ENCODE peak calls at places on chromosome 9, in four cellular contexts. M, C, G and I are unnamed samples.

GRCh38 chr9:520315-520714 is 305.6 kb downstream of the DOCK8 start:
- DNase-seq in M (no peak), C (no peak), G (no peak), I (no peak)

GRCh38 chr9:133609311-133610098 is at the start of gene FAM163B:
- DNase-seq in M (peak), C (peak), G (peak), I (peak)

GRCh38 chr9:84600739-84601138 is 68.8 kb upstream of the NTRK2 start:
- DNase-seq in M (no peak), C (no peak), G (no peak), I (no peak)

GRCh38 chr9:14529047-14529446 is 164.2 kb downstream of the ZDHHC21 start:
- DNase-seq in M (no peak), C (no peak), G (no peak), I (no peak)

GRCh38 chr9:120697448-120697847 is 16.8 kb downstream of the MEGF9 start:
- DNase-seq in M (no peak), C (no peak), G (no peak), I (no peak)

GRCh38 chr9:131410051-131410491 is 16.2 kb downstream of the PRRC2B start:
- DNase-seq in M (no peak), C (peak), G (no peak), I (no peak)

GRCh38 chr9:137804908-137805356 is 72.7 kb upstream of the CACNA1B start:
- DNase-seq in M (no peak), C (peak), G (no peak), I (no peak)

GRCh38 chr9:2083552-2083951 is 68.4 kb downstream of the SMARCA2 start:
- DNase-seq in M (no peak), C (no peak), G (no peak), I (no peak)

GRCh38 chr9:76394896-76395244 is 644 bp upstream of the RFK start:
- DNase-seq in M (peak), C (no peak), G (peak), I (peak)

GRCh38 chr9:81844131-81844567 is 84.1 kb upstream of the SPATA31D4 start:
- DNase-seq in M (no peak), C (no peak), G (no peak), I (no peak)

GRCh38 chr9:121651295-121652036 is at the start of gene DAB2IP:
- DNase-seq in M (peak), C (peak), G (no peak), I (no peak)

GRCh38 chr9:14857449-14858305 is 52.6 kb downstream of the FREM1 start:
- DNase-seq in M (no peak), C (no peak), G (no peak), I (no peak)

GRCh38 chr9:137319976-137320551 is 18.0 kb upstream of the NRARP start:
- DNase-seq in M (no peak), C (no peak), G (no peak), I (no peak)

GRCh38 chr9:1102010-1102712 is 52.0 kb downstream of the DMRT2 start:
- DNase-seq in M (no peak), C (no peak), G (no peak), I (no peak)

GRCh38 chr9:72158680-72159079 is 9.4 kb downstream of the GDA start:
- DNase-seq in M (no peak), C (no peak), G (no peak), I (no peak)

GRCh38 chr9:12426198-12426864 is 266.9 kb upstream of the TYRP1 start:
- DNase-seq in M (peak), C (no peak), G (no peak), I (no peak)

GRCh38 chr9:126114409-126114760 is 212.2 kb upstream of the MVB12B start:
- DNase-seq in M (no peak), C (no peak), G (no peak), I (no peak)

GRCh38 chr9:116090030-116090770 is 63.4 kb upstream of the PAPPA start:
- DNase-seq in M (no peak), C (no peak), G (no peak), I (no peak)

GRCh38 chr9:92517046-92517445 is 18.7 kb downstream of the ECM2 start:
- DNase-seq in M (no peak), C (no peak), G (no peak), I (no peak)

GRCh38 chr9:9920425-9920824 is 692.4 kb downstream of the PTPRD start:
- DNase-seq in M (no peak), C (no peak), G (no peak), I (no peak)

GRCh38 chr9:82410306-82410705 is 421.7 kb downstream of the SPATA31D1 start:
- DNase-seq in M (no peak), C (peak), G (no peak), I (no peak)

GRCh38 chr9:109182940-109183798 is 16.1 kb upstream of the FRRS1L start:
- DNase-seq in M (peak), C (peak), G (peak), I (peak)

GRCh38 chr9:89112243-89112642 is 66.4 kb downstream of the SHC3 start:
- DNase-seq in M (no peak), C (no peak), G (no peak), I (no peak)

GRCh38 chr9:87707805-87708500 is 18.0 kb upstream of the CTSL start:
- DNase-seq in M (no peak), C (peak), G (no peak), I (no peak)

GRCh38 chr9:124134526-124134925 is 123.0 kb downstream of the LHX2 start:
- DNase-seq in M (no peak), C (no peak), G (no peak), I (no peak)

GRCh38 chr9:124130277-124131075 is 118.9 kb downstream of the LHX2 start:
- DNase-seq in M (no peak), C (no peak), G (no peak), I (no peak)

GRCh38 chr9:124135813-124136365 is 121.9 kb upstream of the NEK6 start:
- DNase-seq in M (no peak), C (no peak), G (no peak), I (no peak)

GRCh38 chr9:124132671-124133147 is 121.1 kb downstream of the LHX2 start:
- DNase-seq in M (no peak), C (peak), G (no peak), I (no peak)

GRCh38 chr9:124133752-124134151 is 122.2 kb downstream of the LHX2 start:
- DNase-seq in M (no peak), C (peak), G (no peak), I (peak)
- TF ChIP-seq BHLHE40 in M (no peak), C (no peak), G (no peak), I (no peak)

DNA sequence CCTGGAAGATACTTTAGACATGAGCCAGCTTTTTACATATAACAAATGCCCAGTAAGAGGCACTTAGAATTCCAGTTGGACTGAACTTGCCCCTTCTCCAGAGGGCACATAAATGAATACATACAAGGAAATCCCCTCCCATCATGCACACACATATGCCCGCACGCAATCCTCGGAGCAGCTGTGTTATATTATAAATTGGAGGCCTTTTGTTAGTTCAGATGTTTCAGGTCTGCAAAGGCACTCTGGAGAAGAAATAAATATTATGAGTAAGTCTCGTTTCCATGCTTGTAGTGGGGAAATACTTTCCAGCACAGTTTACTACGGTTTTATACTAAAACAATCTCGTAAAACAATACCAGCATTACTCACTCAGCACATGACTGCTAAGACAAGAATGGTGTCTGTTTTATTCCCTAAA is 17.6 kb upstream of the MUSK start:
- DNase-seq in M (no peak), C (peak), G (no peak), I (no peak)
- TF ChIP-seq BHLHE40 in M (no peak), C (peak), G (no peak), I (no peak)

GRCh38 chr9:101791938-101792337 is 53.5 kb upstream of the GRIN3A start:
- DNase-seq in M (peak), C (no peak), G (peak), I (peak)
- TF ChIP-seq BHLHE40 in M (no peak), C (no peak), G (no peak), I (no peak)

GRCh38 chr9:95514402-95514801 is 2.4 kb downstream of the PTCH1 start:
- DNase-seq in M (no peak), C (no peak), G (no peak), I (no peak)

GRCh38 chr9:95516221-95516735 is 493 bp downstream of the PTCH1 start:
- DNase-seq in M (no peak), C (no peak), G (no peak), I (peak)

GRCh38 chr9:95513722-95514121 is 3.0 kb downstream of the PTCH1 start:
- DNase-seq in M (no peak), C (no peak), G (no peak), I (no peak)

GRCh38 chr9:95516736-95517558 is at the start of gene PTCH1:
- DNase-seq in M (peak), C (peak), G (peak), I (peak)

GRCh38 chr9:95515272-95516113 is 1.3 kb downstream of the PTCH1 start:
- DNase-seq in M (peak), C (no peak), G (no peak), I (no peak)
- TF ChIP-seq BHLHE40 in M (no peak), C (no peak), G (no peak), I (no peak)